ENCODE peak calls at places on chromosomes 4 and X, in six cellular contexts. P is HEK293T, R is astrocyte of the cerebellum, Y is M059J, M is foreskin fibroblast, W is hippocampal formation. N is an unnamed sample.

GRCh38 chrX:9604908-9605306 is 140.0 kb downstream of the TBL1X start:
- DNase-seq in W (no peak), Y (no peak), R (no peak), M (no peak), P (no peak), N (no peak)

GRCh38 chr4:24743931-24744330 is 51.4 kb upstream of the SOD3 start:
- DNase-seq in W (no peak), M (no peak), P (no peak), R (no peak), Y (no peak), N (no peak)

GRCh38 chr4:172809998-172810397 is 358.6 kb upstream of the GALNT7 start:
- DNase-seq in M (no peak), W (no peak), R (no peak), P (no peak), Y (no peak), N (no peak)

GRCh38 chrX:118978451-118978850 is 4.0 kb downstream of the LONRF3 start:
- DNase-seq in R (no peak), Y (peak), W (no peak), M (peak), P (no peak), N (no peak)

GRCh38 chr4:185634066-185634652 is 98.9 kb upstream of the PDLIM3 start:
- DNase-seq in M (no peak), Y (no peak), W (no peak), P (peak), R (no peak), N (no peak)

GRCh38 chr4:16682996-16683395 is 215.4 kb downstream of the LDB2 start:
- DNase-seq in R (no peak), M (no peak), W (no peak), P (no peak), Y (no peak), N (no peak)

GRCh38 chr4:21507439-21507838 is 441.1 kb downstream of the KCNIP4 start:
- DNase-seq in M (peak), Y (peak), P (peak), W (no peak), R (no peak), N (peak)

GRCh38 chrX:68833448-68833805 is 4.6 kb downstream of the EFNB1 start:
- DNase-seq in R (no peak), W (no peak), M (no peak), Y (no peak), P (no peak), N (no peak)

GRCh38 chr4:24067781-24068193 is 177.9 kb upstream of the PPARGC1A start:
- DNase-seq in R (peak), W (peak), Y (peak), M (peak), P (no peak), N (peak)

GRCh38 chrX:13024911-13025454 is 19.4 kb downstream of the FAM9C start:
- DNase-seq in P (no peak), W (no peak), R (no peak), Y (no peak), M (no peak), N (no peak)

GRCh38 chrX:7446815-7447214 is 298.9 kb upstream of the PUDP start:
- DNase-seq in Y (peak), W (no peak), M (no peak), R (no peak), P (no peak), N (no peak)

GRCh38 chr4:41297832-41298231 is 41.1 kb downstream of the UCHL1 start:
- DNase-seq in W (no peak), Y (peak), P (no peak), R (no peak), M (no peak), N (no peak)

GRCh38 chr4:156710571-156711195 is 260.9 kb downstream of the PDGFC start:
- DNase-seq in Y (peak), P (no peak), R (no peak), M (peak), W (no peak), N (no peak)

GRCh38 chr4:8319061-8319460 is 49.5 kb downstream of the HTRA3 start:
- DNase-seq in Y (no peak), W (no peak), P (no peak), R (no peak), M (no peak), N (no peak)

GRCh38 chr4:38162240-38162784 is 202.1 kb downstream of the PTTG2 start:
- DNase-seq in W (no peak), M (peak), R (peak), Y (peak), P (no peak), N (peak)

GRCh38 chrX:48972214-48973164 is 845 bp upstream of the KCND1 start:
- DNase-seq in W (no peak), R (no peak), Y (peak), P (peak), M (peak), N (no peak)

GRCh38 chrX:113548308-113549015 is 707.8 kb upstream of the AMOT start:
- DNase-seq in M (no peak), W (no peak), R (no peak), Y (no peak), P (no peak), N (no peak)

GRCh38 chr4:88743696-88744095 is 46.1 kb upstream of the NAP1L5 start:
- DNase-seq in R (peak), P (no peak), W (no peak), M (peak), Y (peak), N (peak)

GRCh38 chr4:55125087-55125721 is at the start of gene KDR:
- DNase-seq in W (peak), Y (peak), R (no peak), P (peak), M (peak), N (no peak)

GRCh38 chr4:68466751-68467150 is 19.5 kb downstream of the TMPRSS11E start:
- DNase-seq in P (no peak), Y (peak), R (no peak), M (peak), W (no peak), N (no peak)

GRCh38 chrX:24899391-24899790 is 116.4 kb downstream of the ARX start:
- DNase-seq in W (no peak), Y (no peak), R (no peak), P (no peak), M (no peak), N (no peak)

GRCh38 chr4:15575951-15576350 is 79.2 kb downstream of the FBXL5 start:
- DNase-seq in R (no peak), M (no peak), Y (no peak), P (no peak), W (no peak), N (no peak)

GRCh38 chr4:41646862-41647261 is 101.7 kb downstream of the PHOX2B start:
- DNase-seq in R (no peak), P (no peak), M (no peak), Y (no peak), W (no peak), N (no peak)

GRCh38 chrX:133258481-133258880 is 40.3 kb upstream of the TFDP3 start:
- DNase-seq in M (no peak), P (no peak), W (no peak), R (peak), Y (peak), N (no peak)

GRCh38 chr4:172900880-172901279 is 267.7 kb upstream of the GALNT7 start:
- DNase-seq in Y (no peak), P (no peak), M (no peak), R (no peak), W (no peak), N (no peak)

GRCh38 chr4:88900432-88900831 is 156.6 kb downstream of the FAM13A start:
- DNase-seq in W (no peak), P (no peak), M (peak), Y (peak), R (peak), N (no peak)

GRCh38 chr4:154741877-154742851 is 1.6 kb upstream of the LRAT start:
- DNase-seq in W (peak), Y (peak), R (no peak), P (no peak), M (peak), N (no peak)

GRCh38 chr4:73375328-73375741 is 28.8 kb upstream of the ALB start:
- DNase-seq in P (no peak), M (no peak), Y (no peak), W (no peak), R (no peak), N (no peak)

GRCh38 chr4:71941001-71941400 is 90.8 kb upstream of the NPFFR2 start:
- DNase-seq in R (no peak), M (no peak), W (no peak), P (peak), Y (peak), N (no peak)

GRCh38 chr4:119106036-119107000 is 29.3 kb upstream of the MYOZ2 start:
- DNase-seq in Y (peak), M (peak), P (no peak), R (no peak), W (no peak), N (no peak)

GRCh38 chrX:118156254-118156952 is 39.8 kb upstream of the KLHL13 start:
- DNase-seq in M (no peak), W (no peak), P (no peak), R (no peak), Y (no peak), N (no peak)

GRCh38 chr4:121176082-121176706 is 12.1 kb upstream of the TNIP3 start:
- DNase-seq in R (no peak), M (no peak), W (no peak), P (no peak), Y (no peak), N (no peak)

GRCh38 chr4:138832563-138832962 is 183.0 kb upstream of the NOCT start:
- DNase-seq in W (no peak), R (no peak), Y (no peak), M (no peak), P (no peak), N (no peak)

GRCh38 chr4:25965629-25966028 is 51.6 kb downstream of the SMIM20 start:
- DNase-seq in P (no peak), Y (no peak), W (no peak), R (no peak), M (no peak), N (no peak)

GRCh38 chr4:107247738-107248137 is 211.6 kb upstream of the DKK2 start:
- DNase-seq in M (no peak), P (no peak), W (no peak), Y (no peak), R (no peak), N (no peak)

GRCh38 chr4:140928880-140929279 is 172.7 kb upstream of the TBC1D9 start:
- DNase-seq in M (peak), W (no peak), Y (peak), P (no peak), R (no peak), N (no peak)

GRCh38 chrX:9948406-9948805 is 18.8 kb upstream of the CLDN34 start:
- DNase-seq in W (no peak), R (peak), P (no peak), M (peak), Y (peak), N (no peak)

GRCh38 chr4:53905935-53906377 is 158.4 kb downstream of the CHIC2 start:
- DNase-seq in M (peak), W (peak), Y (peak), R (peak), P (peak), N (peak)

GRCh38 chr4:128553665-128554515 is 255.6 kb upstream of the JADE1 start:
- DNase-seq in P (no peak), M (peak), W (no peak), R (no peak), Y (no peak), N (no peak)

N was measured in skeletal muscle cell.